ENCODE peak calls at places on chromosomes 4 and X, in nine cellular contexts. J, V, W, I, P, G, S, D and R are unnamed samples.

GRCh38 chrX:39762266-39762841 is 335.4 kb downstream of the BCOR start:
- DNase-seq in J (no peak), V (peak; percentile 89), W (peak; percentile 48), I (no peak), P (no peak), G (peak; percentile 47), S (no peak), D (no peak), R (no peak)

GRCh38 chr4:123836919-123837605 is 440.5 kb downstream of the SPRY1 start:
- DNase-seq in J (no peak), V (no peak), W (no peak), I (no peak), P (no peak), G (peak; percentile 21), S (no peak), D (no peak), R (no peak)

GRCh38 chrX:132505116-132505515 is 16.3 kb upstream of the MBNL3 start:
- DNase-seq in J (no peak), V (peak; percentile 51), W (no peak), I (no peak), P (no peak), G (no peak), S (no peak), D (no peak), R (no peak)

GRCh38 chr4:133148690-133149363 is at the start of gene PCDH10:
- DNase-seq in J (peak; percentile 71), V (peak; percentile 95), W (peak; percentile 87), I (peak; percentile 97), P (peak; percentile 25), G (peak; percentile 93), S (peak; percentile 97), D (peak; percentile 33), R (no peak)

GRCh38 chr4:152099061-152099425 is 338.2 kb upstream of the GATB start:
- DNase-seq in J (no peak), V (no peak), W (no peak), I (no peak), P (no peak), G (no peak), S (no peak), D (peak; percentile 19), R (no peak)

GRCh38 chrX:98141466-98141865 is 1257.8 kb downstream of the RPA4 start:
- DNase-seq in J (no peak), V (no peak), W (no peak), I (no peak), P (no peak), G (no peak), S (no peak), D (no peak), R (no peak)

GRCh38 chrX:71178908-71179307 is 34.3 kb downstream of the NLGN3 start:
- DNase-seq in J (peak; percentile 8), V (peak; percentile 74), W (peak; percentile 22), I (peak; percentile 65), P (peak; percentile 3), G (peak; percentile 64), S (peak; percentile 8), D (peak; percentile 54), R (no peak)

GRCh38 chrX:12949927-12950656 is 24.8 kb upstream of the TMSB4X start:
- DNase-seq in J (peak; percentile 3), V (peak; percentile 92), W (peak; percentile 68), I (peak; percentile 74), P (peak; percentile 13), G (peak; percentile 81), S (peak; percentile 56), D (peak; percentile 90), R (peak; percentile 64)

GRCh38 chrX:148135738-148136137 is 154.6 kb downstream of the FMR1NB start:
- DNase-seq in J (no peak), V (peak; percentile 5), W (no peak), I (no peak), P (no peak), G (peak; percentile 81), S (no peak), D (no peak), R (no peak)

GRCh38 chr4:5774416-5775056 is 63.5 kb downstream of the EVC start:
- DNase-seq in J (no peak), V (no peak), W (no peak), I (no peak), P (no peak), G (no peak), S (no peak), D (no peak), R (no peak)

GRCh38 chrX:114390251-114390796 is 193.6 kb upstream of the HTR2C start:
- DNase-seq in J (no peak), V (no peak), W (no peak), I (no peak), P (no peak), G (no peak), S (no peak), D (no peak), R (no peak)

GRCh38 chrX:154419688-154420401 is 8.5 kb downstream of the TAFAZZIN start:
- DNase-seq in J (peak; percentile 60), V (no peak), W (no peak), I (no peak), P (no peak), G (no peak), S (no peak), D (no peak), R (no peak)

GRCh38 chr4:152579107-152579764 is 43.3 kb upstream of the FBXW7 start:
- DNase-seq in J (no peak), V (no peak), W (no peak), I (no peak), P (no peak), G (no peak), S (no peak), D (no peak), R (no peak)

GRCh38 chrX:1824855-1825254 is 210.0 kb downstream of the ASMT start:
- DNase-seq in J (no peak), V (no peak), W (no peak), I (no peak), P (no peak), G (no peak), S (no peak), D (no peak), R (no peak)

GRCh38 chr4:84502955-84503373 is 3.9 kb upstream of the NKX6-1 start:
- DNase-seq in J (no peak), V (no peak), W (no peak), I (no peak), P (no peak), G (no peak), S (no peak), D (no peak), R (no peak)

GRCh38 chr4:37685211-37685725 is 908 bp downstream of the RELL1 start:
- DNase-seq in J (no peak), V (peak; percentile 85), W (no peak), I (no peak), P (peak; percentile 46), G (peak; percentile 26), S (no peak), D (peak; percentile 81), R (peak; percentile 45)

GRCh38 chr4:41505161-41505653 is 32.8 kb upstream of the LIMCH1 start:
- DNase-seq in J (peak; percentile 48), V (peak; percentile 45), W (no peak), I (peak; percentile 14), P (no peak), G (peak; percentile 2), S (peak; percentile 10), D (no peak), R (no peak)

GRCh38 chr4:71732706-71733105 is 51.2 kb downstream of the GC start:
- DNase-seq in J (peak; percentile 3), V (peak; percentile 56), W (no peak), I (peak; percentile 25), P (no peak), G (peak; percentile 51), S (no peak), D (no peak), R (no peak)

GRCh38 chr4:25406081-25406692 is 29.1 kb downstream of the ANAPC4 start:
- DNase-seq in J (no peak), V (peak; percentile 64), W (no peak), I (no peak), P (no peak), G (no peak), S (no peak), D (no peak), R (no peak)

GRCh38 chr4:47413515-47413914 is 50.0 kb downstream of the COMMD8 start:
- DNase-seq in J (peak; percentile 51), V (no peak), W (no peak), I (no peak), P (no peak), G (no peak), S (no peak), D (no peak), R (no peak)

GRCh38 chrX:1500701-1501624 is 36.0 kb downstream of the P2RY8 start:
- DNase-seq in J (no peak), V (no peak), W (no peak), I (no peak), P (no peak), G (no peak), S (no peak), D (peak; percentile 63), R (no peak)

GRCh38 chr4:38781854-38782261 is 932 bp downstream of the TLR10 start:
- DNase-seq in J (no peak), V (no peak), W (no peak), I (no peak), P (no peak), G (no peak), S (no peak), D (no peak), R (no peak)

GRCh38 chr4:32631824-32632223 is 1911.7 kb downstream of the PCDH7 start:
- DNase-seq in J (no peak), V (no peak), W (no peak), I (no peak), P (no peak), G (no peak), S (no peak), D (no peak), R (no peak)

GRCh38 chr4:138938371-138938699 is 77.2 kb upstream of the NOCT start:
- DNase-seq in J (peak; percentile 8), V (peak; percentile 72), W (no peak), I (peak; percentile 20), P (no peak), G (peak; percentile 65), S (no peak), D (no peak), R (peak; percentile 25)

GRCh38 chr4:94455081-94455480 is 3.3 kb downstream of the PDLIM5 start:
- DNase-seq in J (no peak), V (peak; percentile 86), W (no peak), I (peak; percentile 58), P (no peak), G (peak; percentile 82), S (no peak), D (no peak), R (no peak)

GRCh38 chr4:117134386-117134785 is 49.0 kb upstream of the TRAM1L1 start:
- DNase-seq in J (peak; percentile 3), V (peak; percentile 82), W (no peak), I (peak; percentile 23), P (no peak), G (peak; percentile 61), S (peak; percentile 11), D (no peak), R (no peak)

GRCh38 chrX:2391869-2392606 is 108.7 kb downstream of the DHRSX start:
- DNase-seq in J (no peak), V (peak; percentile 76), W (no peak), I (peak; percentile 20), P (no peak), G (peak; percentile 96), S (no peak), D (no peak), R (no peak)

GRCh38 chr4:52420330-52420729 is 238.8 kb downstream of the USP46 start:
- DNase-seq in J (no peak), V (no peak), W (no peak), I (no peak), P (no peak), G (no peak), S (no peak), D (no peak), R (no peak)

GRCh38 chrX:134933248-134933647 is 57.5 kb upstream of the SMIM10 start:
- DNase-seq in J (no peak), V (no peak), W (no peak), I (no peak), P (no peak), G (no peak), S (no peak), D (no peak), R (no peak)

GRCh38 chr4:54439831-54440243 is 210.7 kb downstream of the PDGFRA start:
- DNase-seq in J (peak; percentile 22), V (peak; percentile 65), W (peak; percentile 49), I (peak; percentile 31), P (peak; percentile 33), G (peak; percentile 34), S (peak; percentile 31), D (no peak), R (peak; percentile 13)

GRCh38 chr4:125710766-125711165 is 396.0 kb downstream of the FAT4 start:
- DNase-seq in J (no peak), V (no peak), W (no peak), I (no peak), P (no peak), G (no peak), S (no peak), D (no peak), R (no peak)